ENCODE peak calls at places on chromosomes 5 and 9, in ten cellular contexts. One of them, this sample, is unnamed.

GRCh38 chr5:114909424-114909823 is 260.3 kb downstream of the TRIM36 start:
- DNase-seq in fibroblast of lung: no peak
- DNase-seq in HAP-1: no peak
- DNase-seq in posterior cingulate gyrus: no peak
- DNase-seq in ACHN: no peak
- DNase-seq in H4: no peak
- DNase-seq in activated CD8-positive, alpha-beta memory T cell treated with anti-CD3 and anti-CD28 coated beads for 4 hours: no peak
- DNase-seq in effector memory CD4-positive, alpha-beta T cell: no peak
- DNase-seq in mucosa of descending colon: no peak
- DNase-seq in OCI-LY7: no peak
- DNase-seq in this sample: no peak

GRCh38 chr5:58925627-58926545 is 343.0 kb downstream of the RAB3C start:
- DNase-seq in fibroblast of lung: peak; percentile 46
- DNase-seq in HAP-1: no peak
- DNase-seq in posterior cingulate gyrus: no peak
- DNase-seq in ACHN: no peak
- DNase-seq in H4: no peak
- DNase-seq in activated CD8-positive, alpha-beta memory T cell treated with anti-CD3 and anti-CD28 coated beads for 4 hours: no peak
- DNase-seq in effector memory CD4-positive, alpha-beta T cell: no peak
- DNase-seq in mucosa of descending colon: no peak
- DNase-seq in OCI-LY7: no peak
- DNase-seq in this sample: no peak

GRCh38 chr5:72817076-72817476 is 615 bp downstream of the TNPO1 start:
- DNase-seq in fibroblast of lung: peak; percentile 72
- DNase-seq in HAP-1: peak; percentile 60
- DNase-seq in posterior cingulate gyrus: peak; percentile 90
- DNase-seq in ACHN: peak; percentile 43
- DNase-seq in H4: peak; percentile 51
- DNase-seq in activated CD8-positive, alpha-beta memory T cell treated with anti-CD3 and anti-CD28 coated beads for 4 hours: peak; percentile 4
- DNase-seq in effector memory CD4-positive, alpha-beta T cell: no peak
- DNase-seq in mucosa of descending colon: peak; percentile 75
- DNase-seq in OCI-LY7: peak; percentile 55
- DNase-seq in this sample: peak; percentile 66

GRCh38 chr9:84893360-84894128 is 224.0 kb downstream of the NTRK2 start:
- DNase-seq in fibroblast of lung: no peak
- DNase-seq in HAP-1: no peak
- DNase-seq in posterior cingulate gyrus: no peak
- DNase-seq in ACHN: no peak
- DNase-seq in H4: no peak
- DNase-seq in activated CD8-positive, alpha-beta memory T cell treated with anti-CD3 and anti-CD28 coated beads for 4 hours: no peak
- DNase-seq in effector memory CD4-positive, alpha-beta T cell: no peak
- DNase-seq in mucosa of descending colon: no peak
- DNase-seq in OCI-LY7: no peak
- DNase-seq in this sample: no peak

GRCh38 chr5:175696139-175696854 is 38.4 kb downstream of the HRH2 start:
- DNase-seq in fibroblast of lung: no peak
- DNase-seq in HAP-1: peak; percentile 87
- DNase-seq in posterior cingulate gyrus: peak; percentile 91
- DNase-seq in ACHN: peak; percentile 1
- DNase-seq in H4: peak; percentile 95
- DNase-seq in activated CD8-positive, alpha-beta memory T cell treated with anti-CD3 and anti-CD28 coated beads for 4 hours: peak; percentile 31
- DNase-seq in effector memory CD4-positive, alpha-beta T cell: peak; percentile 10
- DNase-seq in mucosa of descending colon: peak; percentile 73
- DNase-seq in OCI-LY7: peak; percentile 44
- DNase-seq in this sample: peak; percentile 1

GRCh38 chr9:128412120-128412790 is 8.4 kb upstream of the CERCAM start:
- DNase-seq in fibroblast of lung: peak; percentile 16
- DNase-seq in HAP-1: peak; percentile 94
- DNase-seq in posterior cingulate gyrus: peak; percentile 99
- DNase-seq in ACHN: peak; percentile 32
- DNase-seq in H4: no peak
- DNase-seq in activated CD8-positive, alpha-beta memory T cell treated with anti-CD3 and anti-CD28 coated beads for 4 hours: no peak
- DNase-seq in effector memory CD4-positive, alpha-beta T cell: peak; percentile 9
- DNase-seq in mucosa of descending colon: peak; percentile 45
- DNase-seq in OCI-LY7: peak; percentile 67
- DNase-seq in this sample: peak; percentile 57

GRCh38 chr9:72428329-72428728 is 63.3 kb upstream of the ZFAND5 start:
- DNase-seq in fibroblast of lung: peak; percentile 96
- DNase-seq in HAP-1: no peak
- DNase-seq in posterior cingulate gyrus: no peak
- DNase-seq in ACHN: no peak
- DNase-seq in H4: no peak
- DNase-seq in activated CD8-positive, alpha-beta memory T cell treated with anti-CD3 and anti-CD28 coated beads for 4 hours: no peak
- DNase-seq in effector memory CD4-positive, alpha-beta T cell: no peak
- DNase-seq in mucosa of descending colon: no peak
- DNase-seq in OCI-LY7: no peak
- DNase-seq in this sample: peak; percentile 96

GRCh38 chr5:65262590-65263189 is 219.0 kb downstream of the ADAMTS6 start:
- DNase-seq in fibroblast of lung: peak; percentile 96
- DNase-seq in HAP-1: no peak
- DNase-seq in posterior cingulate gyrus: peak; percentile 49
- DNase-seq in ACHN: no peak
- DNase-seq in H4: peak; percentile 48
- DNase-seq in activated CD8-positive, alpha-beta memory T cell treated with anti-CD3 and anti-CD28 coated beads for 4 hours: no peak
- DNase-seq in effector memory CD4-positive, alpha-beta T cell: no peak
- DNase-seq in mucosa of descending colon: no peak
- DNase-seq in OCI-LY7: no peak
- DNase-seq in this sample: peak; percentile 94

GRCh38 chr5:60210810-60211209 is 317.3 kb upstream of the PDE4D start:
- DNase-seq in fibroblast of lung: no peak
- DNase-seq in HAP-1: no peak
- DNase-seq in posterior cingulate gyrus: peak; percentile 65
- DNase-seq in ACHN: no peak
- DNase-seq in H4: no peak
- DNase-seq in activated CD8-positive, alpha-beta memory T cell treated with anti-CD3 and anti-CD28 coated beads for 4 hours: no peak
- DNase-seq in effector memory CD4-positive, alpha-beta T cell: no peak
- DNase-seq in mucosa of descending colon: no peak
- DNase-seq in OCI-LY7: no peak
- DNase-seq in this sample: no peak

GRCh38 chr5:133460172-133460758 is 152.1 kb downstream of the FSTL4 start:
- DNase-seq in fibroblast of lung: no peak
- DNase-seq in HAP-1: peak; percentile 75
- DNase-seq in posterior cingulate gyrus: no peak
- DNase-seq in ACHN: peak; percentile 26
- DNase-seq in H4: no peak
- DNase-seq in activated CD8-positive, alpha-beta memory T cell treated with anti-CD3 and anti-CD28 coated beads for 4 hours: no peak
- DNase-seq in effector memory CD4-positive, alpha-beta T cell: no peak
- DNase-seq in mucosa of descending colon: peak; percentile 46
- DNase-seq in OCI-LY7: peak; percentile 52
- DNase-seq in this sample: peak; percentile 13

GRCh38 chr9:84261082-84261746 is 79.3 kb downstream of the SLC28A3 start:
- DNase-seq in fibroblast of lung: peak; percentile 59
- DNase-seq in HAP-1: peak; percentile 88
- DNase-seq in posterior cingulate gyrus: peak; percentile 97
- DNase-seq in ACHN: peak; percentile 73
- DNase-seq in H4: peak; percentile 76
- DNase-seq in activated CD8-positive, alpha-beta memory T cell treated with anti-CD3 and anti-CD28 coated beads for 4 hours: no peak
- DNase-seq in effector memory CD4-positive, alpha-beta T cell: no peak
- DNase-seq in mucosa of descending colon: peak; percentile 89
- DNase-seq in OCI-LY7: peak; percentile 62
- DNase-seq in this sample: peak; percentile 80

GRCh38 chr9:137772281-137772873 is 105.2 kb upstream of the CACNA1B start:
- DNase-seq in fibroblast of lung: no peak
- DNase-seq in HAP-1: peak; percentile 20
- DNase-seq in posterior cingulate gyrus: peak; percentile 72
- DNase-seq in ACHN: no peak
- DNase-seq in H4: no peak
- DNase-seq in activated CD8-positive, alpha-beta memory T cell treated with anti-CD3 and anti-CD28 coated beads for 4 hours: no peak
- DNase-seq in effector memory CD4-positive, alpha-beta T cell: no peak
- DNase-seq in mucosa of descending colon: no peak
- DNase-seq in OCI-LY7: peak; percentile 41
- DNase-seq in this sample: peak; percentile 7

GRCh38 chr9:123168526-123168925 is 99.9 kb downstream of the STRBP start:
- DNase-seq in fibroblast of lung: no peak
- DNase-seq in HAP-1: no peak
- DNase-seq in posterior cingulate gyrus: no peak
- DNase-seq in ACHN: no peak
- DNase-seq in H4: no peak
- DNase-seq in activated CD8-positive, alpha-beta memory T cell treated with anti-CD3 and anti-CD28 coated beads for 4 hours: no peak
- DNase-seq in effector memory CD4-positive, alpha-beta T cell: no peak
- DNase-seq in mucosa of descending colon: no peak
- DNase-seq in OCI-LY7: peak; percentile 48
- DNase-seq in this sample: no peak

GRCh38 chr5:151164687-151165392 is 7.3 kb upstream of the ANXA6 start:
- DNase-seq in fibroblast of lung: peak; percentile 58
- DNase-seq in HAP-1: peak; percentile 80
- DNase-seq in posterior cingulate gyrus: peak; percentile 96
- DNase-seq in ACHN: peak; percentile 72
- DNase-seq in H4: peak; percentile 65
- DNase-seq in activated CD8-positive, alpha-beta memory T cell treated with anti-CD3 and anti-CD28 coated beads for 4 hours: peak; percentile 57
- DNase-seq in effector memory CD4-positive, alpha-beta T cell: peak; percentile 59
- DNase-seq in mucosa of descending colon: peak; percentile 79
- DNase-seq in OCI-LY7: peak; percentile 88
- DNase-seq in this sample: peak; percentile 80

GRCh38 chr5:78569441-78569840 is 79.1 kb downstream of the LHFPL2 start:
- DNase-seq in fibroblast of lung: peak; percentile 86
- DNase-seq in HAP-1: peak; percentile 69
- DNase-seq in posterior cingulate gyrus: peak; percentile 86
- DNase-seq in ACHN: no peak
- DNase-seq in H4: peak; percentile 78
- DNase-seq in activated CD8-positive, alpha-beta memory T cell treated with anti-CD3 and anti-CD28 coated beads for 4 hours: no peak
- DNase-seq in effector memory CD4-positive, alpha-beta T cell: no peak
- DNase-seq in mucosa of descending colon: no peak
- DNase-seq in OCI-LY7: no peak
- DNase-seq in this sample: peak; percentile 57

GRCh38 chr5:1445895-1446601 is 808 bp upstream of the SLC6A3 start:
- DNase-seq in fibroblast of lung: no peak
- DNase-seq in HAP-1: no peak
- DNase-seq in posterior cingulate gyrus: no peak
- DNase-seq in ACHN: no peak
- DNase-seq in H4: no peak
- DNase-seq in activated CD8-positive, alpha-beta memory T cell treated with anti-CD3 and anti-CD28 coated beads for 4 hours: no peak
- DNase-seq in effector memory CD4-positive, alpha-beta T cell: no peak
- DNase-seq in mucosa of descending colon: no peak
- DNase-seq in OCI-LY7: no peak
- DNase-seq in this sample: no peak